ENCODE peak calls at places on chromosomes 3 and 15, in six cellular contexts. X, M, C, Y, L and Z are unnamed samples.

GRCh38 chr15:77035584-77035983 is 35.3 kb downstream of the TSPAN3 start:
- DNase-seq in X (no peak), C (no peak), Y (no peak), M (peak), L (no peak), Z (no peak)

GRCh38 chr3:61154788-61155187 is 96.5 kb downstream of the FHIT start:
- DNase-seq in M (no peak), Y (no peak), L (no peak), X (no peak), C (no peak), Z (no peak)

GRCh38 chr15:41104234-41104633 is 11.8 kb downstream of the INO80 start:
- DNase-seq in X (peak), L (no peak), C (no peak), M (no peak), Y (peak), Z (no peak)

GRCh38 chr3:128878556-128879124 is 780 bp upstream of the ACAD9 start:
- DNase-seq in M (no peak), L (no peak), X (no peak), Y (peak), C (no peak), Z (no peak)

GRCh38 chr15:64695571-64695992 is 79.8 kb downstream of the RBPMS2 start:
- DNase-seq in Y (no peak), M (no peak), C (no peak), X (no peak), L (peak), Z (no peak)

GRCh38 chr3:16124636-16125035 is 49.8 kb upstream of the GALNT15 start:
- DNase-seq in X (peak), Y (peak), M (no peak), C (no peak), L (no peak), Z (no peak)

GRCh38 chr3:45693941-45694521 is 4.8 kb downstream of the SACM1L start:
- DNase-seq in Y (no peak), M (no peak), X (no peak), C (no peak), L (no peak), Z (no peak)

GRCh38 chr3:186314896-186315295 is 47.1 kb downstream of the DGKG start:
- DNase-seq in X (no peak), L (no peak), Y (no peak), C (no peak), M (no peak), Z (no peak)

GRCh38 chr15:84840741-84841429 is 23.7 kb downstream of the ALPK3 start:
- DNase-seq in C (no peak), Y (no peak), X (no peak), M (no peak), L (peak), Z (no peak)

GRCh38 chr3:101077361-101078011 is 84.3 kb upstream of the ABI3BP start:
- DNase-seq in Y (peak), M (no peak), L (no peak), X (no peak), C (no peak), Z (no peak)

GRCh38 chr3:42071720-42072582 is 19.2 kb upstream of the TRAK1 start:
- DNase-seq in X (no peak), Y (peak), M (no peak), C (peak), L (peak), Z (peak)

GRCh38 chr3:112786002-112786590 is 60.6 kb downstream of the CD200R1L start:
- DNase-seq in C (no peak), L (no peak), X (no peak), M (no peak), Y (no peak), Z (no peak)

GRCh38 chr3:4425707-4426106 is 41.4 kb downstream of the SUMF1 start:
- DNase-seq in X (no peak), M (no peak), Y (no peak), C (no peak), L (no peak), Z (no peak)

GRCh38 chr3:140186421-140186920 is 251.5 kb downstream of the CLSTN2 start:
- DNase-seq in C (no peak), X (no peak), L (peak), Y (no peak), M (no peak), Z (no peak)

GRCh38 chr15:56824174-56824573 is 90.9 kb upstream of the ZNF280D start:
- DNase-seq in L (no peak), C (no peak), Y (no peak), M (no peak), X (no peak), Z (no peak)

GRCh38 chr3:55531266-55531665 is 44.2 kb upstream of the WNT5A start:
- DNase-seq in M (no peak), Y (no peak), X (no peak), L (no peak), C (no peak), Z (no peak)

GRCh38 chr3:124352143-124352528 is 360.2 kb upstream of the ROPN1 start:
- DNase-seq in M (no peak), X (no peak), C (no peak), Y (no peak), L (no peak), Z (no peak)

GRCh38 chr15:22918056-22918455 is 62.1 kb downstream of the CYFIP1 start:
- DNase-seq in L (no peak), Y (peak), C (no peak), M (no peak), X (no peak), Z (no peak)

GRCh38 chr3:50602675-50603191 is 8.8 kb downstream of the CISH start:
- DNase-seq in X (no peak), L (no peak), M (no peak), C (no peak), Y (peak), Z (no peak)

GRCh38 chr15:89122532-89123525 is 34.6 kb downstream of the ABHD2 start:
- DNase-seq in L (no peak), M (no peak), Y (peak), X (no peak), C (no peak), Z (no peak)

GRCh38 chr15:48559270-48559669 is 86.2 kb downstream of the FBN1 start:
- DNase-seq in L (no peak), M (no peak), Y (no peak), X (peak), C (peak), Z (peak)

GRCh38 chr15:78105541-78106241 is 13.3 kb downstream of the SH2D7 start:
- DNase-seq in C (no peak), M (no peak), Y (no peak), L (no peak), X (no peak), Z (no peak)

GRCh38 chr3:186287723-186288122 is 74.3 kb downstream of the DGKG start:
- DNase-seq in X (peak), L (no peak), M (no peak), C (no peak), Y (peak), Z (no peak)

GRCh38 chr3:139310474-139310933 is 33.3 kb upstream of the MRPS22 start:
- DNase-seq in L (no peak), Y (peak), X (peak), M (no peak), C (no peak), Z (no peak)

GRCh38 chr3:53084310-53085001 is 38.6 kb upstream of the SFMBT1 start:
- DNase-seq in X (no peak), L (peak), M (no peak), C (peak), Y (no peak), Z (no peak)

GRCh38 chr3:68861521-68861920 is 70.8 kb downstream of the TAFA4 start:
- DNase-seq in L (no peak), X (no peak), Y (no peak), M (no peak), C (no peak), Z (no peak)

GRCh38 chr3:45188714-45189659 is 37.1 kb downstream of the TMEM158 start:
- DNase-seq in M (no peak), X (no peak), C (no peak), L (no peak), Y (peak), Z (no peak)

GRCh38 chr3:46090161-46090591 is 62.9 kb upstream of the XCR1 start:
- DNase-seq in L (no peak), X (no peak), C (no peak), Y (peak), M (peak), Z (no peak)

GRCh38 chr3:141476033-141476432 is 10.8 kb upstream of the RASA2 start:
- DNase-seq in X (no peak), C (no peak), Y (no peak), L (no peak), M (no peak), Z (no peak)

GRCh38 chr15:25882466-25882865 is 19.3 kb upstream of the ATP10A start:
- DNase-seq in Y (peak), X (no peak), C (no peak), M (no peak), L (no peak), Z (no peak)

GRCh38 chr3:113174806-113175490 is 36.4 kb upstream of the BOC start:
- DNase-seq in M (no peak), C (no peak), X (peak), L (no peak), Y (no peak), Z (no peak)

GRCh38 chr3:42097166-42097946 is 6.2 kb downstream of the TRAK1 start:
- DNase-seq in M (no peak), L (no peak), Y (no peak), X (peak), C (no peak), Z (no peak)

GRCh38 chr3:42719002-42719401 is 16.4 kb upstream of the HHATL start:
- DNase-seq in Y (no peak), M (no peak), C (no peak), X (no peak), L (no peak), Z (peak)

GRCh38 chr3:165254812-165255211 is 58.6 kb upstream of the SLITRK3 start:
- DNase-seq in X (no peak), L (no peak), Y (peak), M (no peak), C (no peak), Z (no peak)

GRCh38 chr15:41950127-41950483 is 22.3 kb downstream of the EHD4 start:
- DNase-seq in X (no peak), Y (no peak), L (no peak), M (no peak), C (peak), Z (no peak)

GRCh38 chr3:161212892-161213291 is 8.2 kb upstream of the NMD3 start:
- DNase-seq in Y (peak), X (no peak), C (no peak), M (no peak), L (no peak), Z (no peak)

DNA sequence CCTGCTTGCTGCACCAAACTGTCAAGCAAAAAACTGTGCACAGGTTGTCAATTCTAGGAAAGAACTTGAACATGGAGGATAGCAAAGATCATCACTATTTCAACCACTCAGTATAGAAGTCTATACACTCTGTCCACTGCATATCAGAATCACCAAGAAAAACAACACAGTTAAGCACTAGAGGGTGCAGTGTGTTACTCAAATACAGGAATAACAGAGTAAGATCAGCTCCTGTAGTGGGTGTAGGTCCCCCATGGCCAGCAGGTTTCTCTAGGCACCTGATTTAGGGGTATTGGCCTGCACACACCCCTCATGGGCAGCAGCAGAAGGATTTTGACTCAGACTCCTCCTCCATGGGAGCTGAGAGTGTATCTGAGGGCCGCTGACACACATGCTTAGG is 464.1 kb downstream of the EPHA6 start:
- DNase-seq in C (no peak), X (no peak), Y (no peak), L (no peak), M (no peak), Z (no peak)
- TF ChIP-seq CTCF in C (peak), X (no peak), Y (peak), L (no peak), M (no peak), Z (no peak)

DNA sequence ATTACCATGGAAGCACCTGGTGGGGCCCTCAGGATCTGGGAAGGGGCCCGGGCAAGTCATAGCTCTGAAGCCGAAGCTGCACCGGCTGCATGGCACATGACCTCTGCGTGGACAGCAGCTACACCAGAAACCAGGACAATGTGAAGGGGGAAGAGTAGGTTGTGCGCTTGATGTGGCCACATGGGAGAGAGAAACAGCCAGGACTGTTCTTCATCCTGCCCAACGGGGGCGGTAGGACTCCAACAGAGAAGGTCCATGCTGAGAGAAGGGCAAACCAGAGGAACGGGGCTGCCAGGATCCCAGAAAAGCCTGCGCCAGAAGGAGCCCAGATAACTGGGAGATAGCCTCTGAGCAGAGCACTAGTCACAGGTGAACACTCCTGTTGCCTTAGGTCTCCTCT is 54.9 kb upstream of the PRR20G start:
- DNase-seq in Y (no peak), C (peak), L (no peak), X (no peak), M (no peak), Z (no peak)
- TF ChIP-seq CTCF in Y (no peak), C (peak), L (no peak), X (peak), M (peak), Z (no peak)

GRCh38 chr3:66638717-66639116 is 137.9 kb upstream of the LRIG1 start:
- DNase-seq in C (no peak), Y (no peak), L (no peak), M (no peak), X (no peak), Z (no peak)
- TF ChIP-seq CTCF in C (peak), Y (no peak), L (no peak), M (peak), X (peak), Z (peak)

DNA sequence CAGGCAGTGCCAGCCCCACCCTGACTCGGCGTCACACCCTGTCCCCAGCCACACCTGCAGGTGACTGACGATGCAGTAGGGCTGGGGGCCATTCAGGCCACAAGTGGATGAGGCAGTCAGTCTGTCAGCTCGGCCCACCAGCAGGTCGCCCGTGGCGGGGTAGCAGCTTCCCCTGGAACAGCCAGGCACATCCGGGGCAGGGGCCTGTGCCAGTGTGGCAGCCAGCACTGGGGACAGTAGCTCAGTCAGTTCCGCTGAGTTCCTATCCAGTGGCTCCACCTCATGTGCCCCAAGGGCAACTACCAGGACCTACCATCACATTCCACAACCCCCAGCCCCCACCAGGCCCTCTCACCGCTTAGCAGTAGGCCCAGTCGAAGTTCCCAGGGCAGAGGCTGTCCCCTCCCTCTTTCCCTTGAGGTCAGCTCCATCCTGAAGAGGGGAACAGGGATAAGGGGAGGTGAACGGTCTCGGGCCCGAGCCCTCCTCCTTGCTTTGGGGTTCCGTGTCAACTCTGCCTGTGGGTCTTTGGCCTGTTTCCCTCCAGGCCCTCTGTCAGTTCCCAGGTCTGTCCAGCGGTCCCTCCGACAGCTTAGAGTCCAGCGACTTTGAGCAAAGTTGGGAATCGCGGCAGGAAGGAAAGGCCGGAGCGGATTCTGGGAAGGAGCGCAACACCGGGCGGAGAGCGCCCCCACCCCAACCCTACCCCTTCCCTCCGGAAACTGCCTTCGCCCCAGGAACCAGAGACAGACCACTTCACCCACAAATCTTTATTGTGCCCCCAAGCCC is at the start of gene LAMB2:
- DNase-seq in C (peak), Y (peak), X (peak), M (no peak), L (peak), Z (peak)
- TF ChIP-seq CTCF in C (no peak), Y (no peak), X (no peak), M (no peak), L (no peak), Z (no peak)

DNA sequence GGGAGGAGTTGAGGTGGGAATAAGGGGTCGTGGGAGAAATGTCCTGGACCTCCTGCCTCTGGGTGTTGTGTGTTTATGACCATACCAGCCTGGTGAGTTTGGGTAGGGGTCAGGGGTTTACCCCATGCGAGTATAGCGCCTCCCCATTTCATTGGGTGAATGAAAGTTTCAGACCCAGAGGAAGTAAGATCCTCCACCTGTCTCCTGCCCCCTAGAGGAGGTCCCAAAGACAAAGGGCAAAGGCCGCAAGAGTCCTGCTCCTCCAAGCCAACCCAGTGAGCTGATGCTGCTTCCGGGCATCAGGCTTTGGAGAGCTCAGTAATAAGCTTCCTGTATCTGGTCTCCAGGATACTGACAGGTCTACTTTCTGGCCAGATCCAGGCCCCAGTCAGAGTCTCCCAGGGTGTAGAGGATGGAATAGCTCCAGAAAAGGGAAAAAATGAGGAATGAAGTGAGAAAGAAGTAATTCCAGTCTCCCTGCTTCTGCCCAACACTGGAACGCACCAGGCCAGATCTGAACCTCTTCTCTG is 6.4 kb upstream of the TBC1D21 start:
- DNase-seq in X (no peak), C (peak), L (no peak), M (peak), Y (no peak), Z (no peak)
- TF ChIP-seq CTCF in X (no peak), C (peak), L (no peak), M (no peak), Y (no peak), Z (no peak)

GRCh38 chr3:17972476-17972875 is 230.0 kb upstream of the TBC1D5 start:
- DNase-seq in Y (no peak), L (no peak), M (no peak), X (no peak), C (no peak), Z (no peak)
- TF ChIP-seq CTCF in Y (no peak), L (no peak), M (no peak), X (no peak), C (no peak), Z (no peak)

GRCh38 chr15:80241508-80241907 is 10.5 kb downstream of the CTXND1 start:
- DNase-seq in Y (no peak), L (no peak), M (peak), C (no peak), X (no peak), Z (no peak)

GRCh38 chr15:80240261-80240660 is 11.8 kb downstream of the CTXND1 start:
- DNase-seq in M (no peak), L (no peak), Y (no peak), C (no peak), X (no peak), Z (peak)

GRCh38 chr15:80242802-80243201 is 9.2 kb downstream of the CTXND1 start:
- DNase-seq in M (peak), L (no peak), Y (no peak), X (no peak), C (no peak), Z (no peak)

GRCh38 chr15:80246425-80246894 is 5.6 kb downstream of the CTXND1 start:
- DNase-seq in C (no peak), L (peak), Y (no peak), X (no peak), M (peak), Z (peak)

GRCh38 chr15:80242132-80242769 is 9.8 kb downstream of the CTXND1 start:
- DNase-seq in X (no peak), L (no peak), Y (peak), M (peak), C (peak), Z (no peak)
- TF ChIP-seq CTCF in X (peak), L (peak), Y (peak), M (peak), C (peak), Z (peak)